ENCODE peak calls at places on chromosome 18, in ten cellular contexts. V is brain pericyte; D is cardiac muscle cell; E is activated CD4-positive, alpha-beta T cell treated with anti-CD3 and anti-CD28 coated beads for 48 hours; A is renal cortical epithelial cell; B is body of pancreas; L is activated T-helper 1 cell treated with Interleukin-2 at 50 U/mL for 16 hours; N is activated naive CD8-positive, alpha-beta T cell treated with anti-CD3 and anti-CD28 coated beads, Interleukin-2, amount 10 ng/mL, durations not matched to agents 7 days and 5 days; Z is HEK293T; C is NCI-H2081. Q is an unnamed sample.

GRCh38 chr18:44819944-44820510 is 139.3 kb downstream of the SETBP1 start:
- DNase-seq in V (no peak), D (no peak), E (no peak), A (no peak), B (peak), L (no peak), N (no peak), Z (no peak), C (no peak), Q (no peak)

GRCh38 chr18:46632401-46633089 is 24.5 kb downstream of the LOXHD1 start:
- DNase-seq in V (no peak), D (peak), E (no peak), A (peak), B (no peak), L (no peak), N (no peak), Z (no peak), C (no peak), Q (no peak)

GRCh38 chr18:6221602-6222014 is 193.1 kb downstream of the L3MBTL4 start:
- DNase-seq in V (no peak), D (no peak), E (no peak), A (no peak), B (no peak), L (no peak), N (no peak), Z (no peak), C (no peak), Q (no peak)

GRCh38 chr18:73514449-73514848 is 633.2 kb downstream of the FBXO15 start:
- DNase-seq in V (no peak), D (no peak), E (no peak), A (no peak), B (no peak), L (no peak), N (no peak), Z (no peak), C (no peak), Q (no peak)

GRCh38 chr18:66558773-66559172 is 45.1 kb downstream of the CDH19 start:
- DNase-seq in V (no peak), D (peak), E (no peak), A (no peak), B (no peak), L (no peak), N (no peak), Z (no peak), C (no peak), Q (no peak)

GRCh38 chr18:67302043-67302442 is 214.5 kb downstream of the DSEL start:
- DNase-seq in V (no peak), D (peak), E (no peak), A (no peak), B (no peak), L (no peak), N (no peak), Z (no peak), C (no peak), Q (no peak)

GRCh38 chr18:56175309-56175708 is 463.1 kb downstream of the TXNL1 start:
- DNase-seq in V (no peak), D (peak), E (no peak), A (no peak), B (no peak), L (no peak), N (no peak), Z (no peak), C (no peak), Q (no peak)

GRCh38 chr18:78612318-78612717 is 367.3 kb upstream of the SALL3 start:
- DNase-seq in V (no peak), D (no peak), E (no peak), A (no peak), B (no peak), L (no peak), N (no peak), Z (no peak), C (no peak), Q (no peak)

GRCh38 chr18:46335551-46336059 is 231.4 kb downstream of the HAUS1 start:
- DNase-seq in V (no peak), D (peak), E (no peak), A (no peak), B (no peak), L (no peak), N (peak), Z (no peak), C (peak), Q (no peak)

GRCh38 chr18:78562446-78563020 is 417.1 kb upstream of the SALL3 start:
- DNase-seq in V (no peak), D (no peak), E (no peak), A (no peak), B (no peak), L (no peak), N (no peak), Z (no peak), C (no peak), Q (no peak)

GRCh38 chr18:44789704-44790103 is 109.0 kb downstream of the SETBP1 start:
- DNase-seq in V (no peak), D (peak), E (no peak), A (peak), B (no peak), L (no peak), N (no peak), Z (peak), C (no peak), Q (no peak)

GRCh38 chr18:36850527-36851201 is 21.7 kb downstream of the KIAA1328 start:
- DNase-seq in V (peak), D (peak), E (peak), A (peak), B (no peak), L (no peak), N (no peak), Z (no peak), C (no peak), Q (no peak)

GRCh38 chr18:67381608-67382150 is 134.8 kb downstream of the DSEL start:
- DNase-seq in V (no peak), D (no peak), E (no peak), A (no peak), B (no peak), L (no peak), N (no peak), Z (no peak), C (no peak), Q (no peak)

GRCh38 chr18:62982600-62983251 is 267.4 kb downstream of the PHLPP1 start:
- DNase-seq in V (no peak), D (peak), E (peak), A (peak), B (peak), L (peak), N (peak), Z (peak), C (peak), Q (no peak)

GRCh38 chr18:51753365-51754057 is 556.0 kb upstream of the MEX3C start:
- DNase-seq in V (no peak), D (no peak), E (no peak), A (no peak), B (no peak), L (no peak), N (no peak), Z (no peak), C (no peak), Q (no peak)

GRCh38 chr18:35862115-35862640 is 110.3 kb upstream of the RMP24 start:
- DNase-seq in V (no peak), D (peak), E (no peak), A (peak), B (no peak), L (no peak), N (no peak), Z (no peak), C (no peak), Q (no peak)

GRCh38 chr18:79903787-79904356 is 47.6 kb downstream of the SLC66A2 start:
- DNase-seq in V (no peak), D (no peak), E (no peak), A (no peak), B (no peak), L (no peak), N (no peak), Z (no peak), C (no peak), Q (no peak)

GRCh38 chr18:51278045-51278649 is 80.7 kb upstream of the MEX3C start:
- DNase-seq in V (no peak), D (peak), E (peak), A (peak), B (peak), L (no peak), N (peak), Z (peak), C (peak), Q (no peak)

GRCh38 chr18:46213295-46213694 is 109.1 kb downstream of the HAUS1 start:
- DNase-seq in V (no peak), D (peak), E (no peak), A (peak), B (no peak), L (no peak), N (no peak), Z (peak), C (no peak), Q (no peak)

GRCh38 chr18:12361770-12362378 is 15.2 kb downstream of the AFG3L2 start:
- DNase-seq in V (no peak), D (peak), E (no peak), A (peak), B (no peak), L (no peak), N (no peak), Z (no peak), C (no peak), Q (no peak)

GRCh38 chr18:3615374-3615773 is 165.4 kb downstream of the TGIF1 start:
- DNase-seq in V (no peak), D (no peak), E (no peak), A (no peak), B (no peak), L (no peak), N (no peak), Z (no peak), C (no peak), Q (no peak)

GRCh38 chr18:58230438-58231179 is 186.6 kb downstream of the NEDD4L start:
- DNase-seq in V (no peak), D (no peak), E (no peak), A (peak), B (peak), L (no peak), N (no peak), Z (no peak), C (no peak), Q (no peak)

GRCh38 chr18:35174093-35174731 is 66.6 kb upstream of the ZNF397 start:
- DNase-seq in V (no peak), D (peak), E (no peak), A (peak), B (no peak), L (no peak), N (no peak), Z (no peak), C (peak), Q (no peak)

GRCh38 chr18:23135679-23136325 is 517 bp downstream of the CABLES1 start:
- DNase-seq in V (no peak), D (peak), E (peak), A (no peak), B (peak), L (no peak), N (peak), Z (peak), C (peak), Q (no peak)

GRCh38 chr18:22188551-22189267 is 19.3 kb downstream of the GATA6 start:
- DNase-seq in V (no peak), D (peak), E (no peak), A (no peak), B (peak), L (no peak), N (no peak), Z (no peak), C (no peak), Q (no peak)

GRCh38 chr18:40877096-40877495 is 1077.9 kb upstream of the PIK3C3 start:
- DNase-seq in V (no peak), D (peak), E (no peak), A (peak), B (no peak), L (no peak), N (no peak), Z (no peak), C (no peak), Q (no peak)

GRCh38 chr18:60684843-60685513 is 312.4 kb upstream of the MC4R start:
- DNase-seq in V (peak), D (peak), E (no peak), A (peak), B (no peak), L (no peak), N (no peak), Z (no peak), C (peak), Q (no peak)

GRCh38 chr18:79898952-79899608 is 52.4 kb downstream of the SLC66A2 start:
- DNase-seq in V (no peak), D (no peak), E (no peak), A (no peak), B (no peak), L (no peak), N (peak), Z (no peak), C (no peak), Q (no peak)

GRCh38 chr18:10015288-10015701 is 101.5 kb downstream of the VAPA start:
- DNase-seq in V (no peak), D (peak), E (no peak), A (peak), B (no peak), L (no peak), N (no peak), Z (no peak), C (no peak), Q (no peak)